ENCODE peak calls at places on chromosomes 1 and 21, in six cellular contexts. B, A, G, K, V and R are unnamed samples.

GRCh38 chr21:31505975-31506374 is 153.5 kb upstream of the SOD1 start:
- DNase-seq in A (no peak), K (no peak), G (no peak), B (no peak), V (no peak), R (no peak)

GRCh38 chr1:10737651-10738050 is 58.8 kb downstream of the CASZ1 start:
- DNase-seq in V (no peak), K (no peak), G (no peak), B (no peak), A (no peak), R (no peak)

GRCh38 chr1:3548156-3548893 is 63.0 kb downstream of the MEGF6 start:
- DNase-seq in V (no peak), A (no peak), K (no peak), G (no peak), B (no peak), R (no peak)

GRCh38 chr1:110390096-110390495 is 730 bp downstream of the SLC16A4 start:
- DNase-seq in G (peak), B (no peak), A (peak), K (no peak), V (peak), R (no peak)

GRCh38 chr1:83131692-83131955 is 867.3 kb downstream of the TTLL7 start:
- DNase-seq in B (no peak), V (no peak), K (no peak), G (no peak), A (no peak), R (no peak)

GRCh38 chr1:42847111-42847580 is 733 bp downstream of the ZNF691 start:
- DNase-seq in K (no peak), G (no peak), V (no peak), B (no peak), A (no peak), R (no peak)

GRCh38 chr1:99465176-99465900 is 180.6 kb upstream of the PALMD start:
- DNase-seq in G (no peak), V (no peak), K (no peak), A (no peak), B (no peak), R (no peak)

GRCh38 chr1:17575786-17576584 is 36.5 kb downstream of the ARHGEF10L start:
- DNase-seq in G (no peak), A (no peak), K (no peak), V (no peak), B (no peak), R (no peak)

GRCh38 chr21:15064576-15065380 is at the start of gene NRIP1:
- DNase-seq in G (peak), K (peak), A (peak), V (peak), B (peak), R (peak)

GRCh38 chr1:206445861-206446495 is 24.3 kb upstream of the IKBKE start:
- DNase-seq in B (no peak), V (no peak), A (no peak), G (no peak), K (no peak), R (no peak)

GRCh38 chr1:211068976-211069375 is 65.0 kb downstream of the KCNH1 start:
- DNase-seq in V (no peak), G (no peak), A (no peak), K (no peak), B (no peak), R (no peak)

GRCh38 chr1:7120863-7121621 is 335.8 kb downstream of the CAMTA1 start:
- DNase-seq in K (no peak), A (no peak), G (no peak), V (no peak), B (no peak), R (no peak)

GRCh38 chr1:161421456-161421855 is 53.8 kb upstream of the CFAP126 start:
- DNase-seq in B (no peak), G (no peak), V (no peak), A (no peak), K (no peak), R (no peak)

GRCh38 chr1:81699234-81699633 is 101.5 kb upstream of the ADGRL2 start:
- DNase-seq in V (no peak), A (no peak), K (no peak), B (no peak), G (no peak), R (no peak)

GRCh38 chr21:29360799-29361765 is 62.4 kb downstream of the BACH1 start:
- DNase-seq in K (no peak), V (no peak), A (no peak), G (no peak), B (no peak), R (peak)

GRCh38 chr1:29249170-29249691 is 12.9 kb downstream of the PTPRU start:
- DNase-seq in B (no peak), V (no peak), K (no peak), G (no peak), A (no peak), R (no peak)

GRCh38 chr21:42317341-42317741 is 2.1 kb upstream of the TFF3 start:
- DNase-seq in G (no peak), V (no peak), B (peak), K (no peak), A (no peak), R (no peak)

GRCh38 chr1:240194120-240194519 is 102.4 kb downstream of the FMN2 start:
- DNase-seq in A (no peak), B (no peak), K (no peak), G (peak), V (no peak), R (no peak)

GRCh38 chr1:60916926-60917325 is 165.4 kb upstream of the NFIA start:
- DNase-seq in G (no peak), B (no peak), K (no peak), V (no peak), A (no peak), R (no peak)
- TF ChIP-seq POLR2A in G (no peak), B (no peak), K (no peak), V (no peak), A (no peak), R (no peak)

DNA sequence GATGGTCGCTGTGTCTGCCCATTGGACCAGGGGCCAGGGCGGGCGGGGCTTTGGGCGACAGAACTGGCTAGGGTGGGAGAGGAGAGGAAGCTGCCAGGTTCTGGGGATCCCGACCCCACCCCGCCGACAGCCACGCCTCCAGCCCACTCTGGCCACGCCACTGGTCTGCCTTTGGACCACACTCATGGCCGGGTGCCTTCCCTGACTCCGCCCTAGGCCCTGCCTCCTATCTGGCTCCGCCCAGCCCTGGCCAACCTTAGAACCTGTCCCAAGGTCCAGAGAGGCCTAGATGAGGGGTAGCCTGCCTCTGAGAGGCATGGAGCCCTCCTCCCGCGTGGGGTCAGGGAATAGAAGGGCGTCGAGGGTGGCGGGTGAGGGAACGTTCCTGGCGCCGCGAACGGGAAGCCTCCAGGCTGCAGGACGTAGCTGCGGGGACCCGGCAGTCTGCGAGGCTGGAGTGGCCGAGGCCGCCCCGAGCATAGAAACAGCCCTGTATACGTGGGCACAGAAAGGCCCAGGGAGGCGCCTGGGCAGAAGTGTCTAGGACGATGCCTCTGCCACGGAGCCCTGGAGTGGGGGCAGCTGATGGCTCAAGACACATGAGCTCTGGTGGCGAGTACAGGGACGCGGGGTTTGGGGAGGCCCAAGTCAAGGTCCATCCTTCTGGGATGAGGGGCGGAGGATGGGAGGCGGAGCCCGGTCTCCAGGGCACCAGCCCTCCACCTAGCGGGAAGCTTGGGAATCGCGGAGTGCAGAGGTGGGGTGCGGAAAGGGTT is 11.5 kb upstream of the COL16A1 start:
- DNase-seq in K (peak), G (peak), B (peak), V (peak), A (peak), R (peak)
- TF ChIP-seq POLR2A in K (no peak), G (peak), B (peak), V (peak), A (peak), R (no peak)

DNA sequence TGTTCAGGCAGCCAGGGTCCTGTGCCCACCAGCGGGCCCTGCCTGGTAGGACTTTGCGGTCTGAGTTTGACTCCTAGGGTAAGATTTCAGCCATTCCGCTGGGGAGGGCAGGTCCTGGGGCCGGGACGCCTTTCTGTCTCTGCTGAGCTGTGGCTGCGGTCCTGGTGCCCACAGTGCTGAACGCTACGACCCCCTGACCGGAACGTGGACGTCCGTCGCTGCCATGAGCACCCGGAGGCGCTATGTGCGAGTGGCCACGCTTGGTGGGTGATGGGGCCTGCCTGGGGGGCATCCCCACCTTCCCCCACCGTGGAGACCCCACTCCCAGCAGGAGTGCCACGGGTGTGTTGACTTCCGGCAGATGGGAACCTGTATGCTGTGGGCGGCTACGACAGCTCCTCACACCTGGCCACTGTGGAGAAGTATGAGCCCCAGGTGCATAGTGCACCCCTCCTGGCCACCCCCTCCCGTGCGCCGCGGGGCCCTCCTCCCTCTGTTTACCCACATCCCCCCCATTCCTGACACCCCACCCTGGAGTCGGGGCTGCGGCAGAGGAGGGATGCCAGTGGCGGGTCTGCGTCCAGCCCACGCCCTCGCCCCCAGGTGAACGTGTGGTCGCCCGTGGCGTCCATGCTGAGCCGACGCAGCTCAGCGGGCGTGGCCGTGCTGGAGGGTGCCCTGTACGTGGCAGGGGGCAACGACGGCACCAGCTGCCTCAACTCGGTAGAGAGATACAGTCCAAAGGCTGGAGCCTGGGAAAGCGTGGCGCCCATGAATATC is 2.3 kb upstream of the PLEKHN1 start:
- DNase-seq in B (peak), A (no peak), G (no peak), K (no peak), V (no peak), R (no peak)
- TF ChIP-seq POLR2A in B (no peak), A (no peak), G (no peak), K (no peak), V (no peak), R (no peak)

GRCh38 chr1:45394342-45394741 is 54.1 kb upstream of the MUTYH start:
- DNase-seq in V (no peak), A (no peak), G (no peak), K (no peak), B (no peak), R (no peak)
- TF ChIP-seq POLR2A in V (no peak), A (no peak), G (no peak), K (no peak), B (no peak), R (no peak)

DNA sequence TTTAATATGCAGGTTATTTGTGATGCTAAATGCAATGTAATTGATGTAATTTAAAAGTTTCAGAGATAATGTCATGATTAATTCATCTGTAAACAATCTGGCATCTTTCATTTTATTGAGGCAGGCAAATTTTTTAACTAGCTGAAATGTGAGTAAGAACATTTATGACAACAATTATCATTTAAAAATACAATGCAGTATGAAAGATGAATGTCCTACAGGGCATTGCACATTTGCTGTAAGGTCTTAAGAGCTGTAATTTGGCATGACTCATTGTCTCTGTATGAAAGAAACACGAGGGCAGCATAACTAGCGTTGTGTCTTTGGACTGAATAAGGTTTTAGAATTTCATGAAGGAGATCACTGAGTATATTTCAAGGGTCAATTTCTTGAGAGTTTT is 642.8 kb downstream of the PLA2G4A start:
- DNase-seq in G (no peak), B (no peak), V (no peak), K (no peak), A (no peak), R (no peak)
- TF ChIP-seq POLR2A in G (no peak), B (no peak), V (no peak), K (no peak), A (no peak), R (no peak)

DNA sequence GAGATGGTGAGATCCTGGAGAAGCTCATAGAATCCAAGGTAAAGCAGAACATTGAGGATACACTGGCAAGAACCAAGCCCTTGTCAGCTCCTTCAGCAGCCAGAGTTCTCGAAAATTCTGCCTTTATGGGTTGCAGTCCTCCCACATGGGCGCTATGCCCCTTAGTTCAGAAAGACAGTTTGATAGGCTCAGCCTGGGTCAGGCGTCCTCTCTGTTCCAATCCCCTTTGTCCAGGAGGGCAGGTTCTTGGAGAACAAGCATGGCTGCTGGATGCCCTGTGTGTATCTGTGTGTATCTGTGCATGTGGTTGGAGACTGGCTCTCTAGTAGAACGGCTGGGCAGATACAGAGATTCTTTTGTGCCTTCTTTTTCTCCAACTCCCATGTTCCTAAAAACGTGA is 8.0 kb upstream of the NBL1 start:
- DNase-seq in G (no peak), B (no peak), A (no peak), K (no peak), V (no peak), R (no peak)
- TF ChIP-seq POLR2A in G (no peak), B (no peak), A (no peak), K (no peak), V (no peak), R (no peak)

DNA sequence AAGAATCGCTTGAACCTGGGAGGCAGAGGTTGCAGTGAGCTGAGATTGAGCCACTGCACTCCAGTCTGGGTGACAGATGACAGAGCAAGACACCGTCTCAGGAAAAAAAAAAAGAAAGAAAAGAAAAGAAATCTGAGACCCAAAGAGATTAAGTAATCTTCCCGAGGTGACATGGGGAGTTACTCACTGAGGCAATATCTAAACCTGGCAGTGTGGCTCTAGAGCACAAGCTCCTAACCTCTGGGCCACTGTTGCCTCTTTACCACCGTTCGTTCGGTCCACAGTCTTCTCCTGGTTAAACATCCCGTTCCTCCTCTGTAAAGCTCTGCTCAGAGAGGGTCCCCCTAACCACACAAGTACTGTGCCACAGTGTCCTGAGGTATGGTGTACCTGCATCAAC is 1.5 kb downstream of the HMGCL start:
- DNase-seq in B (no peak), G (no peak), A (no peak), V (no peak), K (no peak), R (no peak)
- TF ChIP-seq POLR2A in B (no peak), G (no peak), A (no peak), V (no peak), K (no peak), R (no peak)

DNA sequence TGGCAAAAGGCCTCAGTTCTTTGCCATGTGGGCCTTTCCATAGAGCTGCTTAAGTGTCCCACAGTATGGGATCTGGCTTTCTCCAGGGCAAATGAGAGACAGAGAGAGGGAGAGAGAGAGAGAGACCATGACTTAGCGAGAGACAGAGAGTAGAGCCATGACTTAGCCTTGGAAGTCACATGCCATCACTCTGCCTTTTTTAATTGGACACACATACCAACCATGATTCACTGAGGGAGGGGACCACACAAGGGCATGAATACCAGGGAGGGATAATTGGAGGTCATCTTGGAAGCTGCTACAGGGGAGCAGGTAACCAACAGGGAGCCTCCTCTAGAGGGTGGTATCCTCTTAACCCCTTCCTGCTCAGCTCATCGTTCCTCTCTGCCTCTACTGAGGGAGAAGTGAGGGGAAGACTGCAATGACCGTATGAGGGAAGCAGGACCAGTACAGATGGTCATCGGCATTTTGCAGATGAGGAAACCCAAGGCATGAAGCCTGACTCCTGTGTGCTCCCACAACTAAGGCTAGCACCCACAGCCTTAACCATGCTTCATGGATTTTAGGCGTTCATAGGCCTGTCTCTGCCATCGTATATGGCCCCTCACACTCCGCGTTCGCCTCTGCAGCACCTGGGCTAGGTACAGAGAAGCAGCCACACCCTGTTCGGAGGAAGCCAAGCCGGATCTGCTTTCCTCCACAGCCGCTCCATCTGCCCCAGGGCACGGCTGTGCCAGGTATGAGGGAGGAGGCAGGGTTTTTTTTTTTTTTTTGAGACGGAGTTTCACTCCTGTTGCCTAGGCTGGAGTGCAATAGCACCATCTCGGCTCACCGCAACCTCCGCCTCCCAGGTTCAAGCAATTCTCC is 38.6 kb downstream of the MEF2D start:
- DNase-seq in A (no peak), K (no peak), G (no peak), V (no peak), B (no peak), R (no peak)
- TF ChIP-seq POLR2A in A (no peak), K (no peak), G (no peak), V (no peak), B (no peak), R (no peak)

GRCh38 chr21:32726742-32727477 is 903 bp downstream of the SYNJ1 start:
- DNase-seq in V (peak), A (no peak), B (no peak), G (no peak), K (no peak), R (peak)

GRCh38 chr21:32728455-32729237 is 833 bp upstream of the SYNJ1 start:
- DNase-seq in B (no peak), G (no peak), K (no peak), A (no peak), V (no peak), R (no peak)

GRCh38 chr21:32732544-32732943 is 4.7 kb upstream of the SYNJ1 start:
- DNase-seq in V (no peak), B (no peak), A (no peak), K (no peak), G (no peak), R (no peak)

GRCh38 chr21:32727478-32727727 is 410 bp downstream of the SYNJ1 start:
- DNase-seq in V (no peak), A (no peak), K (no peak), G (no peak), B (no peak), R (no peak)

DNA sequence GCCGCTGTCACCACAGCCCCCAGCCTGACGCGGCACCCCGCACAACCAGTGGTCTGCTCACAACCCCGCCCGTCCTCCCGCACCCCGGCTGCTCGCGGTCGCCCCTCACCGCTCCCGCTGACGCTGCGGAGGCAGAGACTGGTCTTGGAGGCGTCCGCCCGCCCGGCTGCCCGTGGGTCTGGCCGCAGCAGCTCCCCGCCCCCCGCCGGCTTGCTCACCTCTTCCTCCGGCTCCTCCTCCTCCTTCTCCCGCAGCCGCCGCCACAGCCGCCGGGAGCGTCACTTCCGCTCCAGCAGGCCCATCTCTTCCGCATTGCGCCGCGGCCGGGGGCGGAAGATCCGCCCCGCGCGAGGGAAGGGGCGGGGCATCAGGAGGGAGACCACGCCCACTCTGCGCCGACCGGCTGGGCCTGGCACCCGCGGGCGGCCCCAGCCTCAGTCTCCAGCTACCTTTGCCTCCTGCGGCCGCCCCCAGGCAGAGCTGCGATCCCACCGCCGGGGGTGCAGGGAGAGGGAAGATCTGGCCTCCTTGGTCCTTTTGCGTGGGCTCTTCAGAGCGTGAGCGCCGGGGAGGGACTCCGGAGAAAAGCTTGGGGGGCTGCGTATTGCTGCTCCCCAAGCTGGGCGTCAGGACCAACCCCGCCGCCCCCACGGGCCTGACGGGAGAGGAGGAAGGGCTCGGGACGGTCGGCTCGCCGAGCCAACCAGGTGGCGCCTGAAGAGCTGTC is at the start of gene SYNJ1:
- DNase-seq in K (peak), B (peak), V (peak), G (peak), A (peak), R (peak)
- TF ChIP-seq POLR2A in K (peak), B (peak), V (peak), G (peak), A (peak), R (peak)